ENCODE peak calls at places on chromosomes 11 and 22, in five cellular contexts. One of them, this sample, is unnamed.

GRCh38 chr22:29944339-29944738 is 61.4 kb downstream of the MTMR3 start:
- DNase-seq in cardiac muscle cell: no peak
- DNase-seq in upper lobe of left lung: no peak
- DNase-seq in HepG2: no peak
- DNase-seq in tibial nerve: no peak
- DNase-seq in this sample: no peak

GRCh38 chr11:112227471-112227870 is 1.2 kb downstream of the PTS start:
- DNase-seq in tibial nerve: no peak
- DNase-seq in cardiac muscle cell: no peak
- DNase-seq in upper lobe of left lung: no peak
- DNase-seq in HepG2: no peak
- DNase-seq in this sample: no peak

GRCh38 chr11:20163778-20164133 is 3.5 kb upstream of the DBX1 start:
- DNase-seq in HepG2: no peak
- DNase-seq in cardiac muscle cell: peak; percentile 9
- DNase-seq in upper lobe of left lung: no peak
- DNase-seq in tibial nerve: no peak
- DNase-seq in this sample: no peak

GRCh38 chr11:72208281-72208680 is 8.3 kb upstream of the FOLR2 start:
- DNase-seq in HepG2: no peak
- DNase-seq in upper lobe of left lung: no peak
- DNase-seq in cardiac muscle cell: no peak
- DNase-seq in tibial nerve: no peak
- DNase-seq in this sample: no peak

GRCh38 chr11:119030029-119030328 is 698 bp downstream of the SLC37A4 start:
- DNase-seq in HepG2: no peak
- DNase-seq in upper lobe of left lung: no peak
- DNase-seq in tibial nerve: no peak
- DNase-seq in cardiac muscle cell: no peak
- DNase-seq in this sample: no peak

GRCh38 chr11:87120937-87121336 is 83.2 kb downstream of the TMEM135 start:
- DNase-seq in tibial nerve: no peak
- DNase-seq in HepG2: peak; percentile 26
- DNase-seq in cardiac muscle cell: no peak
- DNase-seq in upper lobe of left lung: no peak
- DNase-seq in this sample: no peak

GRCh38 chr11:133937468-133937867 is 19.3 kb downstream of the IGSF9B start:
- DNase-seq in tibial nerve: no peak
- DNase-seq in cardiac muscle cell: no peak
- DNase-seq in HepG2: no peak
- DNase-seq in upper lobe of left lung: no peak
- DNase-seq in this sample: no peak

GRCh38 chr11:450809-451451 is 851 bp downstream of the PTDSS2 start:
- DNase-seq in upper lobe of left lung: peak; percentile 87
- DNase-seq in HepG2: peak; percentile 70
- DNase-seq in tibial nerve: peak; percentile 71
- DNase-seq in cardiac muscle cell: peak; percentile 70
- DNase-seq in this sample: no peak

GRCh38 chr22:39183991-39184585 is 31.6 kb upstream of the CBX7 start:
- DNase-seq in HepG2: peak; percentile 65
- DNase-seq in upper lobe of left lung: no peak
- DNase-seq in cardiac muscle cell: peak; percentile 51
- DNase-seq in tibial nerve: no peak
- DNase-seq in this sample: no peak

GRCh38 chr22:27041745-27042144 is 384.4 kb downstream of the MIAT start:
- DNase-seq in upper lobe of left lung: no peak
- DNase-seq in HepG2: no peak
- DNase-seq in cardiac muscle cell: peak; percentile 92
- DNase-seq in tibial nerve: no peak
- DNase-seq in this sample: no peak

GRCh38 chr11:128522943-128523518 is 64.3 kb downstream of the ETS1 start:
- DNase-seq in tibial nerve: no peak
- DNase-seq in cardiac muscle cell: no peak
- DNase-seq in HepG2: no peak
- DNase-seq in upper lobe of left lung: no peak
- DNase-seq in this sample: no peak

GRCh38 chr11:115919341-115920086 is 415.3 kb upstream of the CADM1 start:
- DNase-seq in HepG2: no peak
- DNase-seq in upper lobe of left lung: peak; percentile 30
- DNase-seq in tibial nerve: no peak
- DNase-seq in cardiac muscle cell: no peak
- DNase-seq in this sample: no peak

GRCh38 chr11:7533199-7534029 is 19.6 kb downstream of the PPFIBP2 start:
- DNase-seq in cardiac muscle cell: no peak
- DNase-seq in tibial nerve: no peak
- DNase-seq in HepG2: no peak
- DNase-seq in upper lobe of left lung: no peak
- DNase-seq in this sample: no peak

GRCh38 chr11:34940026-34940677 is 23.7 kb downstream of the PDHX start:
- DNase-seq in upper lobe of left lung: no peak
- DNase-seq in cardiac muscle cell: no peak
- DNase-seq in tibial nerve: no peak
- DNase-seq in HepG2: no peak
- DNase-seq in this sample: no peak

GRCh38 chr11:71425409-71425808 is 22.8 kb downstream of the DHCR7 start:
- DNase-seq in cardiac muscle cell: no peak
- DNase-seq in HepG2: no peak
- DNase-seq in tibial nerve: no peak
- DNase-seq in upper lobe of left lung: no peak
- DNase-seq in this sample: no peak

GRCh38 chr11:82406611-82407010 is 327.1 kb downstream of the FAM181B start:
- DNase-seq in upper lobe of left lung: no peak
- DNase-seq in cardiac muscle cell: no peak
- DNase-seq in tibial nerve: no peak
- DNase-seq in HepG2: no peak
- DNase-seq in this sample: no peak

GRCh38 chr11:128551641-128552335 is 35.6 kb downstream of the ETS1 start:
- DNase-seq in cardiac muscle cell: no peak
- DNase-seq in HepG2: no peak
- DNase-seq in tibial nerve: no peak
- DNase-seq in upper lobe of left lung: no peak
- DNase-seq in this sample: no peak

GRCh38 chr22:35425971-35426800 is 26.2 kb downstream of the MCM5 start:
- DNase-seq in upper lobe of left lung: no peak
- DNase-seq in cardiac muscle cell: no peak
- DNase-seq in HepG2: no peak
- DNase-seq in tibial nerve: no peak
- DNase-seq in this sample: no peak

GRCh38 chr22:32534252-32535215 is 59.9 kb downstream of the FBXO7 start:
- DNase-seq in HepG2: peak; percentile 87
- DNase-seq in upper lobe of left lung: no peak
- DNase-seq in cardiac muscle cell: no peak
- DNase-seq in tibial nerve: no peak
- DNase-seq in this sample: no peak

GRCh38 chr11:66854231-66854661 is 2.6 kb upstream of the LRFN4 start:
- DNase-seq in tibial nerve: no peak
- DNase-seq in cardiac muscle cell: no peak
- DNase-seq in upper lobe of left lung: no peak
- DNase-seq in HepG2: no peak
- DNase-seq in this sample: no peak

DNA sequence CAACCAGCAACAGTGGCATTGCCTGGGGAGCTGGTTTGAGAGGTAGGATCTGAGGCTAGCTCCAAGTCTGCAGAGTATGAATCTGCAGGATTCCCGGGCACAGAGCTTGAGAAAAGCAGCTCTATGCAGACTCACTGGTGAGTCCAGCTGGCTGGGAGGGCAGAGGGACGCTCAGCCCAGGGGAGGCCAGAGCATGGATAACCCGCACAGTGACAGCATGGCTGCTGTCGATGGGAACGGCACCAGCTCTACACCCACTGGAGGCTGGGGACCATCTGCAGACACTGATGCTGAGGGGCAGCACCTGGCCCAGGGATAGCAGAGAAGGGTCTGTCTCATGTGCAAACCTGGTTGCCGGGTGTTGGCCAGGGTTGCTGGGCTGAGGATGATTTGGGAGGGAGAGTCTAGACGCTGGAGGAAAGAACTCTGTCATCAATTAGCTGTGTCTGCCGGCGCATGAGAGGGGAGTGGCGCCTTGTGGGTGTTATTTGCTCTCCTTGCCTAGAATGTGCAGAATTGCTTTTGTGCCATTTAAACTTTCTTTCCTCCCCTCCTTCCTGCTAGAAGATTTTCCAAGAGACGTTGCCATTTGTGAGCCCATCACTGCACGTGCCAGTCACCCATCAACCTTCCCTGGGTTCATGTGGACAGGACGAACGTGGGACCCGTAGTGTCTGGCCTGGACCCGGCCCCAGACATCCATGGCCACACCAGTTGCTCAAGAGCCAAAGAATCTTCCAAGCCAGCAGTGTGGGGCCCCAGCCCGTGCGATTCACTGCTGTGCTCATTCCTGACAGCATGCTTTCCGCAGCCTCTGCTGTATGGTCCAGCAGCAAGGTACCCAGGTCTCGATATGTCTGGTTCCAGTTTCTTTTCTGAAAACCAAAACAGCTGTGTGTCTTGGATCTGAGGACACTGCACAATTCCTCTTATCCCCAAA is 19.1 kb upstream of the LINC01488 start:
- DNase-seq in cardiac muscle cell: no peak
- DNase-seq in upper lobe of left lung: no peak
- DNase-seq in tibial nerve: no peak
- DNase-seq in HepG2: no peak
- DNase-seq in this sample: no peak
- H3K27ac ChIP-seq in cardiac muscle cell: no peak overlapping the region
- H3K27ac ChIP-seq in upper lobe of left lung: no peak overlapping the region
- H3K27ac ChIP-seq in tibial nerve: no peak overlapping the region
- H3K27ac ChIP-seq in HepG2: no peak overlapping the region
- H3K27ac ChIP-seq in this sample: no peak overlapping the region

DNA sequence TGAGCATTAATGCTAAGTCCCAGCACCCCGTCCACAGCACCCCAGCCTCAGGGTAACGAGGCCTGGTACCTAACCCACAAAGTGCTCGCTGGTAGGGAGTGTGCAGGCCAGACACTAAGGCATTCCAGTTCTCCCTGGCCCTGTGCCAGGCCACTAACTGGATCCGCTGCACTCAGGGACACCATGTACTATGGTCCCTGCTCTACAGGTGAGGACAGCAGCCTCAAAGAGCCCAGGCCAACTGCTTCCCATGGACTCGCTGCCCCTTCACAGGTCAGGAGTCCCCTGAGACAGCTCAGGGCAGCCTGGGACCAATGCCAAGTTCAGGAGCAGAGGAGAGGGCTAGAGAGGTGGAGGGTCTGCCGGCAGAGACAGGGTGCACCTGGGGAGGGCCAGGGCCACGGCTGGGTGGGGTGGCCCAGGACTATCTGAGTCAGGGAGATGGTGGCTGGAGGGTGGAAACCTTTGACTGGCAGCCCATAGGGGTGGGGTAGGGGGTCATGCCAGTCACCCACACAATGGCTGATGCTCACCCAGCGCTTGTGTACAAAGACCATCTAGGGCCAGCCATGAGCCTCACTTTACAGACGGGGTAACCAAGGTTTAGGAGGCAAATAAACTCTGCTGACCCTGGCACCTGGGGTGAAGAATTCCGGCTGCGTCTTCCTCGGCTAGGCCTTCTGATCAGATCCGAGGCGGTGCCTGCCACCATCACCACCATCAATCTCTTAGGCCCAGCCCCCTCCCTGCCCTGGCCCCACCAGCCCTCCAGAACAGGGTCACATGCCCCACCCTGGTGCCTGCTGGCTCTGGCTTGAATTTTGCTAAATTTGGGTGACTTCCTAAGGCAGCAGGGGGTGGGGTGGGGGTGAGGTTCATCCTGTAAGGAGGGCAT is 5.6 kb downstream of the OSBPL5 start:
- DNase-seq in HepG2: no peak
- DNase-seq in upper lobe of left lung: peak; percentile 79
- DNase-seq in tibial nerve: peak; percentile 65
- DNase-seq in cardiac muscle cell: peak; percentile 60
- DNase-seq in this sample: no peak
- H3K4me3 ChIP-seq in HepG2: no peak overlapping the region
- H3K4me3 ChIP-seq in upper lobe of left lung: peak overlapping the region; percentile 37
- H3K4me3 ChIP-seq in tibial nerve: peak overlapping the region; percentile 40
- H3K4me3 ChIP-seq in cardiac muscle cell: peak overlapping the region; percentile 22
- H3K4me3 ChIP-seq in this sample: peak overlapping the region; percentile 88

GRCh38 chr11:65493367-65494176 is 5.3 kb upstream of the MALAT1 start:
- DNase-seq in upper lobe of left lung: peak; percentile 91
- DNase-seq in HepG2: peak; percentile 80
- DNase-seq in tibial nerve: peak; percentile 74
- DNase-seq in cardiac muscle cell: no peak
- DNase-seq in this sample: peak; percentile 80

GRCh38 chr11:65492387-65492636 is 6.5 kb upstream of the MALAT1 start:
- DNase-seq in cardiac muscle cell: no peak
- DNase-seq in tibial nerve: no peak
- DNase-seq in HepG2: no peak
- DNase-seq in upper lobe of left lung: no peak
- DNase-seq in this sample: no peak

GRCh38 chr11:65491163-65491465 is 7.7 kb upstream of the MALAT1 start:
- DNase-seq in HepG2: no peak
- DNase-seq in cardiac muscle cell: no peak
- DNase-seq in upper lobe of left lung: no peak
- DNase-seq in tibial nerve: no peak
- DNase-seq in this sample: no peak

GRCh38 chr11:65491614-65492386 is 7.0 kb upstream of the MALAT1 start:
- DNase-seq in cardiac muscle cell: no peak
- DNase-seq in HepG2: no peak
- DNase-seq in tibial nerve: peak; percentile 73
- DNase-seq in upper lobe of left lung: peak; percentile 97
- DNase-seq in this sample: peak; percentile 84

GRCh38 chr11:65492637-65493366 is 6.0 kb upstream of the MALAT1 start:
- DNase-seq in tibial nerve: peak; percentile 96
- DNase-seq in HepG2: no peak
- DNase-seq in cardiac muscle cell: no peak
- DNase-seq in upper lobe of left lung: peak; percentile 92
- DNase-seq in this sample: peak; percentile 73
- H3K4me1 ChIP-seq in tibial nerve: peaks cover 20% of the 10 kb centered on the region
- H3K4me1 ChIP-seq in HepG2: peaks cover 83% of the 10 kb centered on the region
- H3K4me1 ChIP-seq in cardiac muscle cell: peaks cover 74% of the 10 kb centered on the region
- H3K4me1 ChIP-seq in upper lobe of left lung: peaks cover 93% of the 10 kb centered on the region
- H3K4me1 ChIP-seq in this sample: peaks cover 86% of the 10 kb centered on the region

GRCh38 chr11:131041331-131042040 is 125.2 kb upstream of the SNX19 start:
- DNase-seq in tibial nerve: no peak
- DNase-seq in upper lobe of left lung: no peak
- DNase-seq in HepG2: no peak
- DNase-seq in cardiac muscle cell: no peak
- DNase-seq in this sample: no peak

GRCh38 chr11:131038597-131038996 is 122.3 kb upstream of the SNX19 start:
- DNase-seq in upper lobe of left lung: no peak
- DNase-seq in cardiac muscle cell: peak; percentile 18
- DNase-seq in tibial nerve: no peak
- DNase-seq in HepG2: no peak
- DNase-seq in this sample: no peak

GRCh38 chr11:131033151-131033651 is 116.9 kb upstream of the SNX19 start:
- DNase-seq in HepG2: peak; percentile 18
- DNase-seq in tibial nerve: no peak
- DNase-seq in cardiac muscle cell: no peak
- DNase-seq in upper lobe of left lung: peak; percentile 23
- DNase-seq in this sample: no peak

GRCh38 chr11:131037873-131038272 is 121.6 kb upstream of the SNX19 start:
- DNase-seq in upper lobe of left lung: no peak
- DNase-seq in tibial nerve: no peak
- DNase-seq in cardiac muscle cell: no peak
- DNase-seq in HepG2: no peak
- DNase-seq in this sample: no peak

DNA sequence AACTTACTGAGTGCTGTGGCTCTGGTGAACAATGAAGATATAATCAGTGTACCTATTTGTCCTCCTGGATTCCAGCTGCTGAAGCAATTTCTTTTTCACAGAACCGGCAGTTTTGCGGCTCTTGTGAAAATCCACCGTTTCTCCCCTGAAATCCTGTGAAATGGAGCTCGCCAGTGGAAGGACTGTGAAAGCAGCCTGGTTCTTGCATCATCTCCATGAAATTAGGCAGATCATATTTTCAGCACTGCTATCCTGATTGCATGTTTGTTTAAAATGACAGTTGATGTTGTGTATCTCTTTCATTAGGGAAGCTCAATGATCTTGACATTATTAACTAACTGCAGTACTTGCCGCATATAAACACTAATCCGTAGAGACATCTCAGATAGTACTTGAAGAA is 120.3 kb upstream of the SNX19 start:
- DNase-seq in cardiac muscle cell: no peak
- DNase-seq in HepG2: no peak
- DNase-seq in tibial nerve: no peak
- DNase-seq in upper lobe of left lung: no peak
- DNase-seq in this sample: no peak
- H3K27ac ChIP-seq in cardiac muscle cell: no peak overlapping the region
- H3K27ac ChIP-seq in HepG2: no peak overlapping the region
- H3K27ac ChIP-seq in tibial nerve: no peak overlapping the region
- H3K27ac ChIP-seq in upper lobe of left lung: no peak overlapping the region
- H3K27ac ChIP-seq in this sample: no peak overlapping the region